ENCODE peak calls at places on chromosomes 12 and 14, in nine cellular contexts. O is GM12891, N is H1, B is Panc1, P is upper lobe of left lung, V is endothelial cell of umbilical vein, W is stomach, Z is sigmoid colon, X is HL-60. A is an unnamed sample.

GRCh38 chr14:105541218-105541617 is 14.8 kb downstream of the TMEM121 start:
- DNase-seq in O (no peak), N (no peak), B (no peak), P (no peak), V (no peak), W (no peak), Z (peak), X (no peak), A (no peak)

GRCh38 chr12:103138538-103138937 is 181.1 kb downstream of the ASCL1 start:
- DNase-seq in O (no peak), N (no peak), B (no peak), P (no peak), V (no peak), W (no peak), Z (no peak), X (no peak), A (no peak)

GRCh38 chr12:46664771-46665287 is 161.0 kb downstream of the SLC38A4 start:
- DNase-seq in O (no peak), N (no peak), B (peak), P (peak), V (peak), W (no peak), Z (no peak), X (peak), A (no peak)

GRCh38 chr12:3724096-3724805 is 28.7 kb downstream of the CRACR2A start:
- DNase-seq in O (no peak), N (no peak), B (no peak), P (no peak), V (no peak), W (no peak), Z (no peak), X (no peak), A (no peak)

GRCh38 chr12:39581592-39581991 is 38.0 kb downstream of the ABCD2 start:
- DNase-seq in O (no peak), N (no peak), B (no peak), P (no peak), V (peak), W (no peak), Z (no peak), X (no peak), A (no peak)

GRCh38 chr12:10362828-10363664 is 26.8 kb downstream of the KLRK1 start:
- DNase-seq in O (no peak), N (no peak), B (no peak), P (no peak), V (peak), W (no peak), Z (no peak), X (no peak), A (no peak)

GRCh38 chr14:61524211-61524806 is 171.0 kb upstream of the HIF1A start:
- DNase-seq in O (no peak), N (no peak), B (no peak), P (peak), V (peak), W (no peak), Z (no peak), X (no peak), A (no peak)

GRCh38 chr12:95224202-95225170 is 6.9 kb downstream of the VEZT start:
- DNase-seq in O (no peak), N (no peak), B (no peak), P (no peak), V (no peak), W (no peak), Z (no peak), X (no peak), A (no peak)

GRCh38 chr14:91221270-91221669 is 23.2 kb downstream of the GPR68 start:
- DNase-seq in O (no peak), N (no peak), B (no peak), P (no peak), V (no peak), W (no peak), Z (no peak), X (no peak), A (no peak)

GRCh38 chr12:128267651-128268347 is 829 bp downstream of the TMEM132C start:
- DNase-seq in O (no peak), N (no peak), B (no peak), P (no peak), V (no peak), W (no peak), Z (no peak), X (no peak), A (no peak)

GRCh38 chr14:54025661-54026060 is 69.0 kb upstream of the BMP4 start:
- DNase-seq in O (no peak), N (no peak), B (no peak), P (no peak), V (peak), W (no peak), Z (no peak), X (no peak), A (no peak)

GRCh38 chr14:63533474-63533873 is 9.7 kb downstream of the PPP2R5E start:
- DNase-seq in O (no peak), N (no peak), B (no peak), P (no peak), V (no peak), W (no peak), Z (no peak), X (no peak), A (no peak)

GRCh38 chr12:40573024-40573423 is 119.2 kb upstream of the CNTN1 start:
- DNase-seq in O (no peak), N (no peak), B (no peak), P (no peak), V (no peak), W (no peak), Z (no peak), X (no peak), A (no peak)

GRCh38 chr12:53217049-53217929 is 10.2 kb upstream of the ITGB7 start:
- DNase-seq in O (no peak), N (no peak), B (no peak), P (peak), V (no peak), W (peak), Z (peak), X (peak), A (no peak)

GRCh38 chr12:131105736-131106356 is 152.1 kb downstream of the ADGRD1 start:
- DNase-seq in O (no peak), N (no peak), B (no peak), P (peak), V (no peak), W (no peak), Z (no peak), X (no peak), A (peak)

GRCh38 chr12:4355843-4356327 is 23.6 kb downstream of the FGF23 start:
- DNase-seq in O (no peak), N (peak), B (peak), P (no peak), V (peak), W (no peak), Z (no peak), X (peak), A (no peak)

GRCh38 chr14:66401447-66402095 is 84.6 kb upstream of the CCDC196 start:
- DNase-seq in O (no peak), N (no peak), B (no peak), P (no peak), V (peak), W (no peak), Z (no peak), X (no peak), A (no peak)

GRCh38 chr14:106268013-106268727 is 741.8 kb downstream of the TMEM121 start:
- DNase-seq in O (no peak), N (no peak), B (no peak), P (peak), V (no peak), W (peak), Z (no peak), X (peak), A (no peak)

GRCh38 chr12:27511031-27511722 is 12.8 kb upstream of the PPFIBP1 start:
- DNase-seq in O (no peak), N (no peak), B (no peak), P (no peak), V (no peak), W (no peak), Z (no peak), X (no peak), A (no peak)

GRCh38 chr12:28172434-28173030 is 17.7 kb upstream of the CCDC91 start:
- DNase-seq in O (no peak), N (no peak), B (peak), P (no peak), V (peak), W (peak), Z (no peak), X (peak), A (no peak)

GRCh38 chr12:15336772-15337553 is 14.7 kb downstream of the PTPRO start:
- DNase-seq in O (no peak), N (no peak), B (no peak), P (no peak), V (peak), W (no peak), Z (no peak), X (no peak), A (no peak)

GRCh38 chr12:28065889-28066630 is 93.5 kb upstream of the PTHLH start:
- DNase-seq in O (no peak), N (no peak), B (no peak), P (no peak), V (no peak), W (no peak), Z (no peak), X (no peak), A (no peak)

GRCh38 chr12:7832059-7832696 is 40.5 kb downstream of the SLC2A14 start:
- DNase-seq in O (peak), N (no peak), B (peak), P (peak), V (peak), W (no peak), Z (no peak), X (peak), A (no peak)

GRCh38 chr14:42994001-42994736 is 1387.5 kb downstream of the LRFN5 start:
- DNase-seq in O (no peak), N (no peak), B (no peak), P (no peak), V (no peak), W (no peak), Z (no peak), X (no peak), A (no peak)

GRCh38 chr12:107552263-107552662 is 133.3 kb upstream of the PWP1 start:
- DNase-seq in O (no peak), N (no peak), B (no peak), P (no peak), V (no peak), W (no peak), Z (no peak), X (no peak), A (no peak)

GRCh38 chr14:61107896-61108295 is 126.9 kb downstream of the SLC38A6 start:
- DNase-seq in O (no peak), N (no peak), B (no peak), P (no peak), V (peak), W (no peak), Z (no peak), X (no peak), A (no peak)

DNA sequence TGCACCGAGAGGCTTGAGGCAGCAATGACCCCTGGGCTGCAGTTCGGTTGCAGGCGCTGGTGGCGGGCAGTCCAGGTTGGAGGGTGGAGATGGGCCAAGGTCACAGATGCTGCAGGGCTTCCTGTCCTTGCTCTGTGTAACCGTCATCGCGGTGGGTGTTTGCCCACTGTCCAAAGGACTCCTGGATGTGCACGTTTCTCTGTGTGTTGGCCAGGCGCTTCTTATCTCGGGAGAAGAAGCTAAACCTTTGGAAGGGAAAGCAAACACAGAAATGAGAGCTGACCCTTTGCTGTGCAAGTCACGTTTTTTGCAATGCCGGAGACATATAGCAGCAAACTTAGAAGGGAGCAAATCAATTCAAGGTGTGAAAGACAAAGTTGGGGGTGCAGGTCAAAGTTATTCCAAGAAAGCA is 14.5 kb downstream of the SNRNP35 start:
- DNase-seq in O (no peak), N (no peak), B (no peak), P (no peak), V (no peak), W (no peak), Z (no peak), X (no peak), A (no peak)
- TF ChIP-seq POLR2AphosphoS5 in O (no peak), N (no peak), B (no peak), P (no peak), V (no peak), W (no peak), Z (no peak), X (no peak), A (no peak)

GRCh38 chr12:124730455-124730932 is 133.2 kb downstream of the SCARB1 start:
- DNase-seq in O (no peak), N (no peak), B (no peak), P (peak), V (peak), W (peak), Z (peak), X (no peak), A (no peak)
- TF ChIP-seq POLR2AphosphoS5 in O (no peak), N (no peak), B (no peak), P (peak), V (no peak), W (no peak), Z (no peak), X (no peak), A (no peak)

GRCh38 chr12:21941522-21942376 is 523 bp upstream of the ABCC9 start:
- DNase-seq in O (no peak), N (no peak), B (no peak), P (peak), V (peak), W (no peak), Z (peak), X (no peak), A (peak)
- TF ChIP-seq POLR2AphosphoS5 in O (no peak), N (no peak), B (no peak), P (no peak), V (no peak), W (peak), Z (peak), X (no peak), A (no peak)

GRCh38 chr12:57655541-57656240 is 22.7 kb upstream of the B4GALNT1 start:
- DNase-seq in O (no peak), N (no peak), B (no peak), P (no peak), V (no peak), W (no peak), Z (no peak), X (no peak), A (no peak)

GRCh38 chr12:57657744-57658143 is 24.7 kb upstream of the B4GALNT1 start:
- DNase-seq in O (no peak), N (no peak), B (no peak), P (peak), V (no peak), W (peak), Z (peak), X (no peak), A (no peak)

GRCh38 chr12:57658890-57659289 is 25.9 kb upstream of the B4GALNT1 start:
- DNase-seq in O (no peak), N (no peak), B (no peak), P (no peak), V (no peak), W (no peak), Z (no peak), X (no peak), A (no peak)

DNA sequence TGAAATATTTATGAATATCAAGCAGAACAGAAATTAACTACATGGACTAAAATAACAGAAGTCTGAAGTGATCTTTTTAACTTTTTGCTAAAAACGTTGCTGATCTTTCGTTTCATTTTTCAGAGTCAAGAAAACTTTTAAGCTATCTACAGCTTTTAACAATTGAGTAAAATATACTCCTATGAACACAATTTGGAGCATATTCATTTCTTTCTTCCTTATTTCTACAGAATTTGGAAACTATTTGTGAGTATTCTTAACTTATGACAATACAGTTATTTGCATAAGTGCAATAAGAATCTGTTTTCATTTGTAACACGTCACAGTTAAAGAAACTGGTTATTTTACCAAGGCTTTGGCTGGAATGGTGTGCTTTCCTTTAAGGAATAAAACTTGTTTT is 21.0 kb upstream of the B4GALNT1 start:
- DNase-seq in O (no peak), N (no peak), B (no peak), P (no peak), V (no peak), W (no peak), Z (no peak), X (no peak), A (no peak)
- TF ChIP-seq POLR2AphosphoS5 in O (no peak), N (no peak), B (no peak), P (no peak), V (no peak), W (no peak), Z (no peak), X (no peak), A (no peak)

DNA sequence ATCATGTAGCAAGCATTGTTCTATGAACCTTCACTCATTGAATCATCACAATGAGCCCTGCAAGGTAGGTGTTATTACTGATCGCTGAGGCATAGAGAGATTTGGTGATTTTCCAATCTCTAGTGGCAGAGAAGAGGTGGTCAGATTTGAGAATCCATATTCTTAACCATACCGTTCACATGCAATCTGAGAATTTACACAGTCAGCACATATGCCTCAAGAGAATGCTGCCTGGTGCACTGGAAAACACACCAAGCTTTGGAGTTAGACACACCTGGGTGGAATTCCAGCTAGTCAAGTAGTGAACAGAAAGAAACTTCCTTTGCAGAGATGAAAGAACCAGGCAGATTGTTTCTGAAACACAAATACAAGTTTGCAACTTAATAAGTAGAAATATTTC is 94.1 kb downstream of the LGR5 start:
- DNase-seq in O (no peak), N (no peak), B (no peak), P (no peak), V (no peak), W (no peak), Z (no peak), X (no peak), A (no peak)
- TF ChIP-seq POLR2AphosphoS5 in O (no peak), N (no peak), B (no peak), P (no peak), V (no peak), W (no peak), Z (no peak), X (no peak), A (no peak)

A was measured in suprapubic skin.